ENCODE peak calls at places on chromosomes 2 and 18, in eight cellular contexts. One of them, this sample, is unnamed.

GRCh38 chr2:120920438-120920814 is 184.8 kb downstream of the GLI2 start:
- DNase-seq in dorsolateral prefrontal cortex: no peak
- DNase-seq in GM13977: no peak
- DNase-seq in endothelial cell: no peak
- DNase-seq in transverse colon: no peak
- DNase-seq in H1: no peak
- DNase-seq in neural progenitor cell: no peak
- DNase-seq in endodermal cell: no peak
- DNase-seq in this sample: no peak

GRCh38 chr2:20496477-20496876 is 49.6 kb downstream of the RHOB start:
- DNase-seq in dorsolateral prefrontal cortex: no peak
- DNase-seq in GM13977: no peak
- DNase-seq in endothelial cell: no peak
- DNase-seq in transverse colon: no peak
- DNase-seq in H1: no peak
- DNase-seq in neural progenitor cell: no peak
- DNase-seq in endodermal cell: no peak
- DNase-seq in this sample: peak

GRCh38 chr2:24831216-24831615 is 38.0 kb downstream of the CENPO start:
- DNase-seq in dorsolateral prefrontal cortex: peak
- DNase-seq in GM13977: no peak
- DNase-seq in endothelial cell: no peak
- DNase-seq in transverse colon: peak
- DNase-seq in H1: no peak
- DNase-seq in neural progenitor cell: no peak
- DNase-seq in endodermal cell: no peak
- DNase-seq in this sample: no peak

GRCh38 chr2:195543902-195544894 is 112.8 kb upstream of the SLC39A10 start:
- DNase-seq in dorsolateral prefrontal cortex: no peak
- DNase-seq in GM13977: no peak
- DNase-seq in endothelial cell: no peak
- DNase-seq in transverse colon: no peak
- DNase-seq in H1: no peak
- DNase-seq in neural progenitor cell: no peak
- DNase-seq in endodermal cell: no peak
- DNase-seq in this sample: peak

GRCh38 chr2:25042321-25043240 is 705 bp downstream of the EFR3B start:
- DNase-seq in dorsolateral prefrontal cortex: no peak
- DNase-seq in GM13977: peak
- DNase-seq in endothelial cell: peak
- DNase-seq in transverse colon: peak
- DNase-seq in H1: peak
- DNase-seq in neural progenitor cell: peak
- DNase-seq in endodermal cell: peak
- DNase-seq in this sample: peak

GRCh38 chr2:86584164-86584913 is 21.1 kb upstream of the CHMP3 start:
- DNase-seq in dorsolateral prefrontal cortex: no peak
- DNase-seq in GM13977: peak
- DNase-seq in endothelial cell: no peak
- DNase-seq in transverse colon: no peak
- DNase-seq in H1: no peak
- DNase-seq in neural progenitor cell: no peak
- DNase-seq in endodermal cell: no peak
- DNase-seq in this sample: peak

GRCh38 chr18:48770243-48770642 is 180.5 kb downstream of the SMAD7 start:
- DNase-seq in dorsolateral prefrontal cortex: no peak
- DNase-seq in GM13977: no peak
- DNase-seq in endothelial cell: no peak
- DNase-seq in transverse colon: no peak
- DNase-seq in H1: no peak
- DNase-seq in neural progenitor cell: no peak
- DNase-seq in endodermal cell: no peak
- DNase-seq in this sample: no peak

GRCh38 chr2:216777637-216778273 is 82.1 kb downstream of the TNP1 start:
- DNase-seq in dorsolateral prefrontal cortex: no peak
- DNase-seq in GM13977: peak
- DNase-seq in endothelial cell: peak
- DNase-seq in transverse colon: no peak
- DNase-seq in H1: peak
- DNase-seq in neural progenitor cell: peak
- DNase-seq in endodermal cell: peak
- DNase-seq in this sample: peak

GRCh38 chr2:9319338-9319715 is 104.0 kb downstream of the ITGB1BP1 start:
- DNase-seq in dorsolateral prefrontal cortex: no peak
- DNase-seq in GM13977: no peak
- DNase-seq in endothelial cell: no peak
- DNase-seq in transverse colon: no peak
- DNase-seq in H1: no peak
- DNase-seq in neural progenitor cell: no peak
- DNase-seq in endodermal cell: no peak
- DNase-seq in this sample: no peak

GRCh38 chr18:64276736-64277135 is 127.8 kb upstream of the LINC00305 start:
- DNase-seq in dorsolateral prefrontal cortex: no peak
- DNase-seq in GM13977: no peak
- DNase-seq in endothelial cell: peak
- DNase-seq in transverse colon: no peak
- DNase-seq in H1: no peak
- DNase-seq in neural progenitor cell: no peak
- DNase-seq in endodermal cell: no peak
- DNase-seq in this sample: no peak

GRCh38 chr2:2751715-2752315 is 420.7 kb upstream of the MYT1L start:
- DNase-seq in dorsolateral prefrontal cortex: no peak
- DNase-seq in GM13977: no peak
- DNase-seq in endothelial cell: no peak
- DNase-seq in transverse colon: no peak
- DNase-seq in H1: no peak
- DNase-seq in neural progenitor cell: no peak
- DNase-seq in endodermal cell: no peak
- DNase-seq in this sample: no peak

GRCh38 chr2:95043300-95043786 is 17.8 kb downstream of the MAL start:
- DNase-seq in dorsolateral prefrontal cortex: peak
- DNase-seq in GM13977: peak
- DNase-seq in endothelial cell: no peak
- DNase-seq in transverse colon: peak
- DNase-seq in H1: no peak
- DNase-seq in neural progenitor cell: no peak
- DNase-seq in endodermal cell: no peak
- DNase-seq in this sample: peak

GRCh38 chr2:58923869-58924268 is 682.7 kb upstream of the FANCL start:
- DNase-seq in dorsolateral prefrontal cortex: no peak
- DNase-seq in GM13977: no peak
- DNase-seq in endothelial cell: no peak
- DNase-seq in transverse colon: no peak
- DNase-seq in H1: no peak
- DNase-seq in neural progenitor cell: no peak
- DNase-seq in endodermal cell: no peak
- DNase-seq in this sample: peak

GRCh38 chr2:75035444-75036353 is 77.3 kb downstream of the POLE4 start:
- DNase-seq in dorsolateral prefrontal cortex: no peak
- DNase-seq in GM13977: no peak
- DNase-seq in endothelial cell: no peak
- DNase-seq in transverse colon: no peak
- DNase-seq in H1: no peak
- DNase-seq in neural progenitor cell: no peak
- DNase-seq in endodermal cell: no peak
- DNase-seq in this sample: no peak

GRCh38 chr2:131519466-131519865 is 8.2 kb upstream of the CCDC74A start:
- DNase-seq in dorsolateral prefrontal cortex: no peak
- DNase-seq in GM13977: no peak
- DNase-seq in endothelial cell: no peak
- DNase-seq in transverse colon: no peak
- DNase-seq in H1: no peak
- DNase-seq in neural progenitor cell: no peak
- DNase-seq in endodermal cell: no peak
- DNase-seq in this sample: no peak

GRCh38 chr2:236131073-236131692 is 37.0 kb downstream of the GBX2 start:
- DNase-seq in dorsolateral prefrontal cortex: peak
- DNase-seq in GM13977: peak
- DNase-seq in endothelial cell: no peak
- DNase-seq in transverse colon: no peak
- DNase-seq in H1: no peak
- DNase-seq in neural progenitor cell: no peak
- DNase-seq in endodermal cell: no peak
- DNase-seq in this sample: no peak

GRCh38 chr2:190637331-190637734 is 11.6 kb upstream of the NAB1 start:
- DNase-seq in dorsolateral prefrontal cortex: no peak
- DNase-seq in GM13977: no peak
- DNase-seq in endothelial cell: no peak
- DNase-seq in transverse colon: no peak
- DNase-seq in H1: no peak
- DNase-seq in neural progenitor cell: no peak
- DNase-seq in endodermal cell: peak
- DNase-seq in this sample: no peak

GRCh38 chr2:236366406-236366805 is 102.2 kb upstream of the ASB18 start:
- DNase-seq in dorsolateral prefrontal cortex: no peak
- DNase-seq in GM13977: peak
- DNase-seq in endothelial cell: no peak
- DNase-seq in transverse colon: no peak
- DNase-seq in H1: no peak
- DNase-seq in neural progenitor cell: no peak
- DNase-seq in endodermal cell: no peak
- DNase-seq in this sample: no peak

GRCh38 chr2:230898016-230898415 is 27.0 kb downstream of the GPR55 start:
- DNase-seq in dorsolateral prefrontal cortex: no peak
- DNase-seq in GM13977: no peak
- DNase-seq in endothelial cell: no peak
- DNase-seq in transverse colon: peak
- DNase-seq in H1: no peak
- DNase-seq in neural progenitor cell: no peak
- DNase-seq in endodermal cell: peak
- DNase-seq in this sample: no peak

DNA sequence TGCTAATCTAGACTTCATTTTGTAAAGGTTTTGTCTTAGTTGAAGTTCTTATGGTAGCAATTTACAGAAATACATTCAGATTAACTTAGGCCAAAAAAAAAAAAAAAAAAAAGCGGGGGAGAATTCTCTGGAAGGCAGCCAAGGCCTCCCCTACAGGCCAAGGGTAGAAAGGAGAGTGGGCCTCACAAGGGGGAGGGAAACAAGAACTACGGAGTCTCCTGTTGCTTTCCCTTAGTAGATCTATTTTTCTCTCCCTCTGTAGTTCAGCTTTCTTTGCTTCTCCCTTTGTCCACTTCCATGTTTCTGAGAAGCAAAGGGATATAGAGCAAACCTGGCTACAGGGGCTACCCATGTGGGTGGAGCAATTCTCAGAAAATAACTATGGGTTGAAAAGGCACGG is 2.4 kb upstream of the STK11IP start:
- DNase-seq in dorsolateral prefrontal cortex: no peak
- DNase-seq in GM13977: no peak
- DNase-seq in endothelial cell: no peak
- DNase-seq in transverse colon: no peak
- DNase-seq in H1: no peak
- DNase-seq in neural progenitor cell: no peak
- DNase-seq in endodermal cell: peak
- DNase-seq in this sample: no peak
- TF ChIP-seq CTCF in dorsolateral prefrontal cortex: no peak
- TF ChIP-seq CTCF in GM13977: no peak
- TF ChIP-seq CTCF in endothelial cell: no peak
- TF ChIP-seq CTCF in transverse colon: no peak
- TF ChIP-seq CTCF in H1: peak
- TF ChIP-seq CTCF in neural progenitor cell: no peak
- TF ChIP-seq CTCF in endodermal cell: peak
- TF ChIP-seq CTCF in this sample: no peak

DNA sequence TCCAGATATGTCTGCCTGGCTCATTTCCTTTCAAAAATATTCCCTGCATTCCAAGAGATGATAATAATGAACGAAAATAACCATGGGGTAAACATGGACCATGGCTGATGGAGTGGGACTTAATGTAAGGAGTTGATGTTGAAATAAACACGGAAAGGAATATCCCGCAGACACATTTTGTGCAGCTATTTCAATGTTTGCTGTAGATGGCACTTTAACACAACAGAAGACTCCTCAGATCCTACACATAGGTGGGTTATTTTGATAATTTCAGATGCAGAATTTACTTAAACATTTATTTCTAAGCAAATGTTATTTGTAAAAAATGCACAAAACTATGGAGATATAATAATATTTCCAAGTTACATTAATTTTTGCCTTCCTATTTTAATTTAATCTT is 87.5 kb upstream of the DYNAP start:
- DNase-seq in dorsolateral prefrontal cortex: no peak
- DNase-seq in GM13977: no peak
- DNase-seq in endothelial cell: no peak
- DNase-seq in transverse colon: no peak
- DNase-seq in H1: no peak
- DNase-seq in neural progenitor cell: no peak
- DNase-seq in endodermal cell: no peak
- DNase-seq in this sample: no peak
- TF ChIP-seq CTCF in dorsolateral prefrontal cortex: no peak
- TF ChIP-seq CTCF in GM13977: no peak
- TF ChIP-seq CTCF in endothelial cell: no peak
- TF ChIP-seq CTCF in transverse colon: no peak
- TF ChIP-seq CTCF in H1: peak
- TF ChIP-seq CTCF in neural progenitor cell: no peak
- TF ChIP-seq CTCF in endodermal cell: no peak
- TF ChIP-seq CTCF in this sample: no peak

GRCh38 chr2:71776227-71776626 is 322.9 kb downstream of the DYSF start:
- DNase-seq in dorsolateral prefrontal cortex: no peak
- DNase-seq in GM13977: no peak
- DNase-seq in endothelial cell: no peak
- DNase-seq in transverse colon: no peak
- DNase-seq in H1: no peak
- DNase-seq in neural progenitor cell: no peak
- DNase-seq in endodermal cell: no peak
- DNase-seq in this sample: no peak

GRCh38 chr2:71780162-71780561 is 326.8 kb downstream of the DYSF start:
- DNase-seq in dorsolateral prefrontal cortex: no peak
- DNase-seq in GM13977: no peak
- DNase-seq in endothelial cell: no peak
- DNase-seq in transverse colon: no peak
- DNase-seq in H1: no peak
- DNase-seq in neural progenitor cell: no peak
- DNase-seq in endodermal cell: peak
- DNase-seq in this sample: no peak

GRCh38 chr2:71777946-71778345 is 324.6 kb downstream of the DYSF start:
- DNase-seq in dorsolateral prefrontal cortex: no peak
- DNase-seq in GM13977: no peak
- DNase-seq in endothelial cell: no peak
- DNase-seq in transverse colon: no peak
- DNase-seq in H1: no peak
- DNase-seq in neural progenitor cell: no peak
- DNase-seq in endodermal cell: no peak
- DNase-seq in this sample: no peak

GRCh38 chr2:71779306-71779855 is 326.0 kb downstream of the DYSF start:
- DNase-seq in dorsolateral prefrontal cortex: no peak
- DNase-seq in GM13977: no peak
- DNase-seq in endothelial cell: no peak
- DNase-seq in transverse colon: no peak
- DNase-seq in H1: no peak
- DNase-seq in neural progenitor cell: no peak
- DNase-seq in endodermal cell: no peak
- DNase-seq in this sample: no peak

GRCh38 chr2:71778514-71779305 is 325.3 kb downstream of the DYSF start:
- DNase-seq in dorsolateral prefrontal cortex: no peak
- DNase-seq in GM13977: no peak
- DNase-seq in endothelial cell: no peak
- DNase-seq in transverse colon: no peak
- DNase-seq in H1: peak
- DNase-seq in neural progenitor cell: no peak
- DNase-seq in endodermal cell: no peak
- DNase-seq in this sample: no peak
- TF ChIP-seq CTCF in dorsolateral prefrontal cortex: no peak
- TF ChIP-seq CTCF in GM13977: no peak
- TF ChIP-seq CTCF in endothelial cell: no peak
- TF ChIP-seq CTCF in transverse colon: no peak
- TF ChIP-seq CTCF in H1: peak
- TF ChIP-seq CTCF in neural progenitor cell: peak
- TF ChIP-seq CTCF in endodermal cell: no peak
- TF ChIP-seq CTCF in this sample: peak

GRCh38 chr2:10763461-10763800 is 42.0 kb downstream of the ATP6V1C2 start:
- DNase-seq in dorsolateral prefrontal cortex: no peak
- DNase-seq in GM13977: no peak
- DNase-seq in endothelial cell: no peak
- DNase-seq in transverse colon: no peak
- DNase-seq in H1: no peak
- DNase-seq in neural progenitor cell: no peak
- DNase-seq in endodermal cell: no peak
- DNase-seq in this sample: no peak
- TF ChIP-seq CTCF in dorsolateral prefrontal cortex: no peak
- TF ChIP-seq CTCF in GM13977: no peak
- TF ChIP-seq CTCF in endothelial cell: no peak
- TF ChIP-seq CTCF in transverse colon: no peak
- TF ChIP-seq CTCF in H1: no peak
- TF ChIP-seq CTCF in neural progenitor cell: no peak
- TF ChIP-seq CTCF in endodermal cell: no peak
- TF ChIP-seq CTCF in this sample: no peak